ENCODE peak calls at places on chromosomes 5 and 9, in four cellular contexts. One of them, this sample, is unnamed.

GRCh38 chr9:123480096-123480495 is 124.1 kb downstream of the CRB2 start:
- DNase-seq in endothelial cell of umbilical vein: no peak
- DNase-seq in HepG2: no peak
- DNase-seq in K562: no peak
- DNase-seq in this sample: no peak

GRCh38 chr5:88398316-88398715 is 129.7 kb upstream of the TMEM161B start:
- DNase-seq in endothelial cell of umbilical vein: no peak
- DNase-seq in HepG2: no peak
- DNase-seq in K562: no peak
- DNase-seq in this sample: no peak

GRCh38 chr5:28779161-28779754 is 1740.9 kb upstream of the CDH9 start:
- DNase-seq in endothelial cell of umbilical vein: no peak
- DNase-seq in HepG2: no peak
- DNase-seq in K562: no peak
- DNase-seq in this sample: no peak

GRCh38 chr9:133792721-133793470 is 54.7 kb upstream of the SARDH start:
- DNase-seq in endothelial cell of umbilical vein: peak
- DNase-seq in HepG2: peak
- DNase-seq in K562: peak
- DNase-seq in this sample: peak

GRCh38 chr5:119327018-119327417 is 28.8 kb upstream of the TNFAIP8 start:
- DNase-seq in endothelial cell of umbilical vein: no peak
- DNase-seq in HepG2: no peak
- DNase-seq in K562: peak
- DNase-seq in this sample: no peak

GRCh38 chr5:81222285-81222684 is 10.8 kb upstream of the CKMT2 start:
- DNase-seq in endothelial cell of umbilical vein: no peak
- DNase-seq in HepG2: no peak
- DNase-seq in K562: no peak
- DNase-seq in this sample: no peak

GRCh38 chr9:116467740-116468351 is 219.3 kb upstream of the TRIM32 start:
- DNase-seq in endothelial cell of umbilical vein: no peak
- DNase-seq in HepG2: no peak
- DNase-seq in K562: no peak
- DNase-seq in this sample: no peak

GRCh38 chr9:81687521-81688261 is 1.7 kb downstream of the TLE1 start:
- DNase-seq in endothelial cell of umbilical vein: peak
- DNase-seq in HepG2: peak
- DNase-seq in K562: no peak
- DNase-seq in this sample: no peak

GRCh38 chr9:7336356-7337075 is 463.1 kb downstream of the DMAC1 start:
- DNase-seq in endothelial cell of umbilical vein: no peak
- DNase-seq in HepG2: no peak
- DNase-seq in K562: no peak
- DNase-seq in this sample: no peak

GRCh38 chr9:86600291-86600690 is 246.1 kb upstream of the TUT7 start:
- DNase-seq in endothelial cell of umbilical vein: no peak
- DNase-seq in HepG2: no peak
- DNase-seq in K562: no peak
- DNase-seq in this sample: no peak
- H3K27ac ChIP-seq in endothelial cell of umbilical vein: no peak
- H3K27ac ChIP-seq in HepG2: no peak
- H3K27ac ChIP-seq in K562: no peak
- H3K27ac ChIP-seq in this sample: no peak

GRCh38 chr5:146055432-146055831 is 49.9 kb downstream of the PLAC8L1 start:
- DNase-seq in endothelial cell of umbilical vein: no peak
- DNase-seq in HepG2: no peak
- DNase-seq in K562: no peak
- DNase-seq in this sample: no peak
- H3K9ac ChIP-seq in endothelial cell of umbilical vein: no peak
- H3K9ac ChIP-seq in HepG2: no peak
- H3K9ac ChIP-seq in K562: no peak
- H3K9ac ChIP-seq in this sample: no peak

GRCh38 chr5:71483355-71483754 is 27.9 kb downstream of the BDP1 start:
- DNase-seq in endothelial cell of umbilical vein: peak
- DNase-seq in HepG2: peak
- DNase-seq in K562: no peak
- DNase-seq in this sample: peak
- TF ChIP-seq MAX in endothelial cell of umbilical vein: no peak
- TF ChIP-seq MAX in HepG2: no peak
- TF ChIP-seq MAX in K562: no peak
- TF ChIP-seq MAX in this sample: no peak

DNA sequence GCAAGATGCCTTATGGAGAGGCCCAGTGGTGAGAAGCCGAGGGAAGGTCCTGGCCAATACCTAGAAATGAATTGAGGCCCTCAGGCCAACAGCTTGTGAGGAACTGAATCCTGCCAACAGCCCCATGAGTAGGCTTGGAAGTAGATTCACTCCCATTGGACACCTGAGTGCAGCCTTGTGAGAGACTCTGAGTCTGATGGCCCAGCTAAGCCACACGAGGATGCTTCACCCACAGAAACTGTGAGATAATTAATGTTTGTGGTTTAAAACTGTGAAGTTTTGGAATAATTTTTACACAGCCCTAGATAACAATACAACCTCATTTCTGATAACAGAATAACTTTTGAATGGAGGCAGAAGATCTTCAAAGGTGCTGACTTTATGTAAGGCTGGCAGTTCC is 65.9 kb upstream of the DAP start:
- DNase-seq in endothelial cell of umbilical vein: no peak
- DNase-seq in HepG2: no peak
- DNase-seq in K562: no peak
- DNase-seq in this sample: no peak
- H3K27ac ChIP-seq in endothelial cell of umbilical vein: no peak
- H3K27ac ChIP-seq in HepG2: no peak
- H3K27ac ChIP-seq in K562: no peak
- H3K27ac ChIP-seq in this sample: no peak

GRCh38 chr5:103497782-103498181 is 64.8 kb downstream of the NUDT12 start:
- DNase-seq in endothelial cell of umbilical vein: no peak
- DNase-seq in HepG2: no peak
- DNase-seq in K562: no peak
- DNase-seq in this sample: no peak
- H3K9ac ChIP-seq in endothelial cell of umbilical vein: no peak
- H3K9ac ChIP-seq in HepG2: no peak
- H3K9ac ChIP-seq in K562: no peak
- H3K9ac ChIP-seq in this sample: no peak

DNA sequence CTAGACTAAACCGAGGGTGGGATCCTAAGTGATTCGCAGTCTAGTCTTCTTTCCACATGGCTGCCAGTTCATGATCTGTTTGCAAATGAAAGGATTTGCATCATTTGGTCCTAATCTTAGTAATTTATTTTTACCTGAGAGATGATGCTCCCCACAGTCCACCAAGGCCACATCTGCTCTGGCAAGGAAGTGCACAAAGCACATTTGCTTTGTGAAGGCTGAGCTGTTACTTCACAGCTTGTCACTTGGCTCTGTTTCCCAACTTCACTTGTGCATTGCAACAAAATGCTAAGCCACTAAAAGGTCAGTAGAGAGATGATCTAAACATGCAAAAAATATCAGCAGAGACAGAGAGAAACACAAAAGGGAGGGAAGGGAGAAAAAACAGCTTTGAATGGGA is 128.5 kb upstream of the VLDLR start:
- DNase-seq in endothelial cell of umbilical vein: no peak
- DNase-seq in HepG2: no peak
- DNase-seq in K562: no peak
- DNase-seq in this sample: no peak
- TF ChIP-seq MAX in endothelial cell of umbilical vein: no peak
- TF ChIP-seq MAX in HepG2: no peak
- TF ChIP-seq MAX in K562: no peak
- TF ChIP-seq MAX in this sample: no peak